ENCODE peak calls at places on chromosome 13, in eight cellular contexts. P is A549, B is heart left ventricle, Z is WTC11, I is testis, H is astrocyte of the spinal cord, Q is glutamatergic neuron, W is PC-9. S is an unnamed sample.

GRCh38 chr13:37682496-37682895 is 83.9 kb upstream of the POSTN start:
- DNase-seq in P (no peak), B (no peak), Z (no peak), I (no peak), H (no peak), Q (no peak), W (no peak), S (no peak)

GRCh38 chr13:59527500-59527899 is 636.2 kb downstream of the DIAPH3 start:
- DNase-seq in P (no peak), B (no peak), Z (no peak), I (no peak), H (no peak), Q (no peak), W (no peak), S (no peak)

GRCh38 chr13:21333186-21333585 is 125.9 kb downstream of the ZDHHC20 start:
- DNase-seq in P (no peak), B (no peak), Z (no peak), I (no peak), H (no peak), Q (no peak), W (no peak), S (no peak)

GRCh38 chr13:36438594-36439483 is 6.5 kb downstream of the CCNA1 start:
- DNase-seq in P (no peak), B (no peak), Z (no peak), I (no peak), H (no peak), Q (no peak), W (peak), S (no peak)

GRCh38 chr13:39531646-39532045 is 71.3 kb downstream of the LHFPL6 start:
- DNase-seq in P (no peak), B (no peak), Z (no peak), I (no peak), H (no peak), Q (no peak), W (peak), S (no peak)

GRCh38 chr13:42490676-42491075 is 83.3 kb upstream of the TNFSF11 start:
- DNase-seq in P (no peak), B (no peak), Z (no peak), I (no peak), H (no peak), Q (no peak), W (peak), S (no peak)

GRCh38 chr13:29362849-29363604 is 232.5 kb downstream of the SLC7A1 start:
- DNase-seq in P (peak), B (peak), Z (peak), I (peak), H (peak), Q (peak), W (no peak), S (peak)

GRCh38 chr13:82740442-82740841 is 1141.8 kb downstream of the SLITRK1 start:
- DNase-seq in P (no peak), B (no peak), Z (no peak), I (no peak), H (no peak), Q (no peak), W (no peak), S (no peak)

GRCh38 chr13:93847162-93847561 is 620.6 kb downstream of the GPC6 start:
- DNase-seq in P (peak), B (no peak), Z (no peak), I (no peak), H (peak), Q (no peak), W (no peak), S (no peak)

GRCh38 chr13:80363890-80364503 is 23.1 kb upstream of the SPRY2 start:
- DNase-seq in P (peak), B (no peak), Z (no peak), I (no peak), H (peak), Q (no peak), W (no peak), S (no peak)

GRCh38 chr13:20435616-20436368 is 89.9 kb downstream of the CRYL1 start:
- DNase-seq in P (no peak), B (no peak), Z (peak), I (peak), H (no peak), Q (no peak), W (no peak), S (no peak)

GRCh38 chr13:30806784-30807183 is 71.4 kb downstream of the ALOX5AP start:
- DNase-seq in P (peak), B (no peak), Z (no peak), I (no peak), H (peak), Q (no peak), W (no peak), S (no peak)

GRCh38 chr13:73993661-73994060 is 140.5 kb downstream of the KLF12 start:
- DNase-seq in P (no peak), B (no peak), Z (no peak), I (no peak), H (no peak), Q (no peak), W (no peak), S (no peak)

GRCh38 chr13:58712191-58712590 is 1080.6 kb downstream of the PCDH17 start:
- DNase-seq in P (peak), B (no peak), Z (peak), I (no peak), H (no peak), Q (peak), W (no peak), S (peak)

GRCh38 chr13:35747594-35747993 is 271.1 kb upstream of the MAB21L1 start:
- DNase-seq in P (no peak), B (no peak), Z (no peak), I (no peak), H (no peak), Q (no peak), W (no peak), S (no peak)

GRCh38 chr13:67402546-67402945 is 172.4 kb upstream of the PCDH9 start:
- DNase-seq in P (no peak), B (no peak), Z (no peak), I (no peak), H (no peak), Q (no peak), W (no peak), S (no peak)

GRCh38 chr13:63693696-63694095 is 2278.0 kb upstream of the PCDH20 start:
- DNase-seq in P (no peak), B (no peak), Z (no peak), I (no peak), H (no peak), Q (no peak), W (no peak), S (no peak)
- TF ChIP-seq CTCF in P (no peak), B (no peak), Z (no peak), I (no peak), H (no peak), Q (no peak), W (no peak), S (no peak)

DNA sequence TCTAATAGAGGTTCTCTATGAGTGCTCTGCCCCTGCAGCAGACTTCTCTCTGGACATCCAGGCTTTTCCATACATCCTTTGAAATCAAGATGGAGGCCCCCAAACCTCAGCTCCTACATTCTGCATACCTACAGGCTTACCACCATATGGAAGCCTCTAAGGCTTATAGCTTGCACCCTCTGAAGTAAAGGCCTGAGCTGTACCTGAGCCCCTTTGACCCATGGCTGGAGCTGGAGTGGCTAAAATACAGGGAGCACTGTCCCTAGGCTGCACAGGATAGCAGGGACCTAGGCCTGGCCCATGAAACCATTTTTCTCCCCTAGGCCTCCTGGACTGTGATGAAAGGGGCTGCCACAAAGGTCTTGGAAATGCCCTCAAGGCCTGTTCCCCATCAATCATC is 1086.1 kb upstream of the MIR17HG start:
- DNase-seq in P (no peak), B (no peak), Z (no peak), I (no peak), H (no peak), Q (no peak), W (no peak), S (no peak)
- TF ChIP-seq CTCF in P (no peak), B (no peak), Z (no peak), I (no peak), H (no peak), Q (no peak), W (no peak), S (no peak)

GRCh38 chr13:51583875-51584730 is at the start of gene WDFY2:
- DNase-seq in P (peak), B (peak), Z (peak), I (peak), H (peak), Q (peak), W (peak), S (peak)
- TF ChIP-seq CTCF in P (no peak), B (no peak), Z (no peak), I (no peak), H (no peak), Q (no peak), W (peak), S (no peak)

DNA sequence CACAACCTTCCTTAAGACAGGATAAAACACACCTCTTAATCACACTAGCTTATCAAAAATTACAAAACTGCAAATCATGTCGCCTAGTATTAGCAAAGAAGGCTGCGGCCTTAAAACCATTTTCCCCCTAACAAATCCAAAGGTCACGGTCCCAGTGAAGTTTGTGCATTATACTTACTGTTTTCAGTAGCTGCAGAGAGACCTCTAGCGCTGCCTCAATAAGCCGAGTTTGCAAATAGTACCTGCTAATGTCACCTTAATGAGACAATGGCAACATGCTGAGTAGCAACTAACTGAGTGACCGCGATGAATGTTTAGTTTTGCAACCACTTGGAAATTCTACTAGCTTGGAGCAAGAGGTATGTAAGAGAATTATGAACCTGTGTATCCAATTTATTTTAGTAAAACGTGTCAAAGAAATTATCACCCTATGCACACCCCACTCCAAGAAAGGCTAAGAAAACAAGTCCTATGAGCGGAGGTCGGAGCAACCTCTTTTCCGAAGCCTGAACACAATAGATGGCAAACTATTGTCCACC is 1.2 kb downstream of the KPNA3 start:
- DNase-seq in P (peak), B (peak), Z (no peak), I (peak), H (peak), Q (no peak), W (peak), S (no peak)
- TF ChIP-seq CTCF in P (peak), B (no peak), Z (no peak), I (no peak), H (peak), Q (no peak), W (no peak), S (no peak)

GRCh38 chr13:48539550-48539949 is 6.7 kb upstream of the RCBTB2 start:
- DNase-seq in P (no peak), B (no peak), Z (no peak), I (no peak), H (no peak), Q (no peak), W (no peak), S (no peak)

GRCh38 chr13:48542138-48542537 is 9.3 kb upstream of the RCBTB2 start:
- DNase-seq in P (no peak), B (no peak), Z (no peak), I (no peak), H (no peak), Q (no peak), W (no peak), S (no peak)

GRCh38 chr13:48547663-48548092 is 14.8 kb upstream of the RCBTB2 start:
- DNase-seq in P (no peak), B (no peak), Z (no peak), I (no peak), H (no peak), Q (no peak), W (no peak), S (no peak)

GRCh38 chr13:48545608-48546007 is 12.7 kb upstream of the RCBTB2 start:
- DNase-seq in P (no peak), B (no peak), Z (no peak), I (no peak), H (no peak), Q (no peak), W (no peak), S (no peak)

GRCh38 chr13:48542581-48543341 is 9.9 kb upstream of the RCBTB2 start:
- DNase-seq in P (no peak), B (peak), Z (peak), I (peak), H (no peak), Q (peak), W (no peak), S (peak)
- TF ChIP-seq CTCF in P (no peak), B (peak), Z (no peak), I (no peak), H (peak), Q (no peak), W (no peak), S (no peak)

GRCh38 chr13:41427700-41428099 is 29.6 kb upstream of the RGCC start:
- DNase-seq in P (no peak), B (no peak), Z (no peak), I (no peak), H (no peak), Q (no peak), W (no peak), S (no peak)

GRCh38 chr13:41426047-41426446 is 31.3 kb upstream of the RGCC start:
- DNase-seq in P (no peak), B (no peak), Z (no peak), I (no peak), H (no peak), Q (no peak), W (no peak), S (no peak)

GRCh38 chr13:41428155-41428554 is 29.2 kb upstream of the RGCC start:
- DNase-seq in P (no peak), B (no peak), Z (peak), I (no peak), H (no peak), Q (no peak), W (no peak), S (peak)
- TF ChIP-seq CTCF in P (peak), B (peak), Z (peak), I (no peak), H (peak), Q (no peak), W (no peak), S (peak)

GRCh38 chr13:44031555-44031954 is 151.9 kb downstream of the LACC1 start:
- DNase-seq in P (no peak), B (no peak), Z (no peak), I (no peak), H (no peak), Q (no peak), W (no peak), S (no peak)
- TF ChIP-seq CTCF in P (no peak), B (no peak), Z (no peak), I (no peak), H (no peak), Q (no peak), W (no peak), S (no peak)

GRCh38 chr13:92575782-92576181 is 650.8 kb upstream of the GPC6 start:
- DNase-seq in P (no peak), B (no peak), Z (no peak), I (no peak), H (no peak), Q (no peak), W (no peak), S (no peak)

GRCh38 chr13:92578358-92578757 is 648.2 kb upstream of the GPC6 start:
- DNase-seq in P (no peak), B (no peak), Z (no peak), I (no peak), H (no peak), Q (no peak), W (no peak), S (no peak)

GRCh38 chr13:92574499-92574898 is 652.1 kb upstream of the GPC6 start:
- DNase-seq in P (no peak), B (no peak), Z (no peak), I (no peak), H (no peak), Q (no peak), W (no peak), S (no peak)

GRCh38 chr13:92572190-92572589 is 654.4 kb upstream of the GPC6 start:
- DNase-seq in P (no peak), B (no peak), Z (no peak), I (no peak), H (no peak), Q (no peak), W (no peak), S (no peak)

DNA sequence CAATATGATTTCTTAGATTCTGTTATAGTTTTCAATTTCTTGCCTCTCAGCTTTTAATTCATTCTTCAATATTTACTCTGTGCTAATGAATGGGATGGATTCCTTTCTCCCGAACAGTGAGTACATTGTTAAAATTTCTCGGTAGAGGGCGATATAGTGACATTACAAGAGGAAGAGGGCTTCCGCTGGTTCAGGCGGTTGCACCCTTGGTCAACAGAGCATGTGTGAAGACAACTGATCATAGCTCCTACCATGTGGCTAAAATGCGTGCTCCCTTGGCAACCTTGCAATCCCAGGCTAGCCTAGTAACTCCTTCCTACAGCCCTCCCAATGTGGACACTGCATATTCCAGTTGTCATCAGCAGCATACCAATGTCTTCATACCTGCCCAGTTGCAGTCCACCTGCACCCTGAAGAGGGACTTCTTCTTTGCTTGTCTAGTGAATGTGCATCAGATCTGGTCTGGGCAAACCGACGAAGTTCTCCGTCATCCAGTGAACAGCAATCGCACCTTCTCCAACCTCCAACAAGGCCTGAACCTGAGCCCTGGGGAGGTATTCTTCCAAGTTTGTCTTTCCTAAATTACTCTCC is 653.0 kb upstream of the GPC6 start:
- DNase-seq in P (peak), B (no peak), Z (peak), I (peak), H (peak), Q (peak), W (no peak), S (peak)
- TF ChIP-seq CTCF in P (no peak), B (no peak), Z (peak), I (peak), H (peak), Q (peak), W (peak), S (peak)

DNA sequence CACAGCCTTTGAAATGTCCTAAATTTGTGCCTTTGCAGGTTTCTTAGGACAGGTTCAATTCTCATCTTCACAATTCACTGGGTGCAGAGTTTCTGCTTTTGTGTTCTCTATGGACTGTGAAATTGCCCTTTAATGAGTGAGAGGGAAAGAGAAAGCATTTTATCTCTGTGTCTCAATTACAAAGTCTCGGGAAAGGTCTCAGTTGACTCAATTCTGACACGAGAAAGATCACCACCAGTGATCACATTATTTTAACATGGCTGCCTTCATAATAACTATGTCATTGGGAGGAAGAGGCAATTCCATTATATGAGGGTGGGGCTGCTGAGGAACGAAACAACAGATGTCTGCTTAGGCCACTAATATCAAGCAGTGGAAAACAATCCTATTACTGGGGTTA is 26.2 kb upstream of the LRCH1 start:
- DNase-seq in P (no peak), B (no peak), Z (no peak), I (no peak), H (no peak), Q (no peak), W (no peak), S (no peak)
- TF ChIP-seq CTCF in P (no peak), B (no peak), Z (no peak), I (no peak), H (no peak), Q (no peak), W (no peak), S (no peak)

DNA sequence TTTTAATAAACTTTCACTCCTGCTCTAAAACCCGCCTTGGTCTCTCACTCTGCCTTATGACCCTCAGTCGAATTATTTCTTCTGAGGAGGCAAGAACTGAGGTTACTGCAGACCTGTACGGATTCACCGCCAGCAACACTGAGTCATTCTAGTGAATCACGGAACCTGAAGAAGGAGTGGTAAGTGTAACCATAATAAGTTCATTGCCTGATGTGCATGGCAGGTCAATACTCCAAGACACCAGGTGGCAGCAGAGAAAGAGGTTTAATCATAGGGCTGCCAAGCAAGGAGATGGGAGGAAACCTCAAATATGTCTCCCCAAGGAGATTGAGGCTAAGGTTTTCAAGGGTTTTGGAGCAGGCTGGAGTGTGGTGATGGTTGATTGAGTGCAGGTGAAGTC is 204.3 kb upstream of the IPO5 start:
- DNase-seq in P (peak), B (no peak), Z (no peak), I (peak), H (no peak), Q (no peak), W (peak), S (no peak)
- TF ChIP-seq CTCF in P (no peak), B (no peak), Z (no peak), I (no peak), H (no peak), Q (no peak), W (peak), S (no peak)

S was measured in nephron progenitor cell.